ENCODE peak calls at places on chromosomes 7 and 10, in five cellular contexts. One of them, this sample, is unnamed.

GRCh38 chr7:92266415-92267241 is 20.9 kb downstream of the ANKIB1 start:
- DNase-seq in PC-3: peak
- DNase-seq in islet precursor cell: no peak
- DNase-seq in ovary: no peak
- DNase-seq in cardiac fibroblast: no peak
- DNase-seq in this sample: no peak

GRCh38 chr10:1174022-1174421 is 117.8 kb downstream of the WDR37 start:
- DNase-seq in PC-3: no peak
- DNase-seq in islet precursor cell: no peak
- DNase-seq in ovary: no peak
- DNase-seq in cardiac fibroblast: no peak
- DNase-seq in this sample: no peak

GRCh38 chr7:12094365-12094921 is 116.7 kb upstream of the TMEM106B start:
- DNase-seq in PC-3: no peak
- DNase-seq in islet precursor cell: peak
- DNase-seq in ovary: no peak
- DNase-seq in cardiac fibroblast: peak
- DNase-seq in this sample: no peak

GRCh38 chr7:142808802-142809583 is 38.2 kb downstream of the PRSS2 start:
- DNase-seq in PC-3: peak
- DNase-seq in islet precursor cell: peak
- DNase-seq in ovary: no peak
- DNase-seq in cardiac fibroblast: no peak
- DNase-seq in this sample: peak

GRCh38 chr10:69463886-69464285 is 12.6 kb downstream of the TSPAN15 start:
- DNase-seq in PC-3: no peak
- DNase-seq in islet precursor cell: no peak
- DNase-seq in ovary: no peak
- DNase-seq in cardiac fibroblast: no peak
- DNase-seq in this sample: no peak

GRCh38 chr7:50346548-50347497 is 42.3 kb downstream of the IKZF1 start:
- DNase-seq in PC-3: peak
- DNase-seq in islet precursor cell: peak
- DNase-seq in ovary: no peak
- DNase-seq in cardiac fibroblast: no peak
- DNase-seq in this sample: no peak

GRCh38 chr7:36966039-36966438 is 241.7 kb upstream of the AOAH start:
- DNase-seq in PC-3: no peak
- DNase-seq in islet precursor cell: no peak
- DNase-seq in ovary: no peak
- DNase-seq in cardiac fibroblast: no peak
- DNase-seq in this sample: no peak

GRCh38 chr10:28532223-28532508 is 752 bp upstream of the WAC start:
- DNase-seq in PC-3: peak
- DNase-seq in islet precursor cell: no peak
- DNase-seq in ovary: no peak
- DNase-seq in cardiac fibroblast: no peak
- DNase-seq in this sample: no peak

GRCh38 chr7:24466109-24466768 is 107.0 kb upstream of the PALS2 start:
- DNase-seq in PC-3: no peak
- DNase-seq in islet precursor cell: no peak
- DNase-seq in ovary: no peak
- DNase-seq in cardiac fibroblast: no peak
- DNase-seq in this sample: no peak

GRCh38 chr10:28664369-28664740 is 13.0 kb upstream of the BAMBI start:
- DNase-seq in PC-3: no peak
- DNase-seq in islet precursor cell: no peak
- DNase-seq in ovary: no peak
- DNase-seq in cardiac fibroblast: peak
- DNase-seq in this sample: no peak